ENCODE peak calls at places on chromosomes 5 and 9, in four cellular contexts. One of them, this sample, is unnamed.

GRCh38 chr5:136992796-136993489 is 506.2 kb downstream of the SPOCK1 start:
- DNase-seq in ovary: no peak
- DNase-seq in breast epithelium: no peak
- DNase-seq in Peyer's patch: no peak
- DNase-seq in this sample: no peak

GRCh38 chr9:9752722-9753121 is 860.1 kb downstream of the PTPRD start:
- DNase-seq in ovary: no peak
- DNase-seq in breast epithelium: no peak
- DNase-seq in Peyer's patch: no peak
- DNase-seq in this sample: no peak

GRCh38 chr9:1939926-1940368 is 75.2 kb upstream of the SMARCA2 start:
- DNase-seq in ovary: no peak
- DNase-seq in breast epithelium: no peak
- DNase-seq in Peyer's patch: no peak
- DNase-seq in this sample: no peak

GRCh38 chr9:97038909-97039781 is at the start of gene CTSV:
- DNase-seq in ovary: peak; percentile 38
- DNase-seq in breast epithelium: peak; percentile 87
- DNase-seq in Peyer's patch: peak; percentile 94
- DNase-seq in this sample: peak; percentile 85

GRCh38 chr9:95481000-95481399 is 35.8 kb downstream of the PTCH1 start:
- DNase-seq in ovary: no peak
- DNase-seq in breast epithelium: no peak
- DNase-seq in Peyer's patch: no peak
- DNase-seq in this sample: no peak

GRCh38 chr9:69945671-69946141 is 97.9 kb upstream of the MAMDC2 start:
- DNase-seq in ovary: peak; percentile 42
- DNase-seq in breast epithelium: no peak
- DNase-seq in Peyer's patch: no peak
- DNase-seq in this sample: peak; percentile 77

GRCh38 chr9:123685489-123686083 is 244.3 kb downstream of the DENND1A start:
- DNase-seq in ovary: no peak
- DNase-seq in breast epithelium: no peak
- DNase-seq in Peyer's patch: no peak
- DNase-seq in this sample: no peak

GRCh38 chr9:36878986-36879982 is 154.8 kb downstream of the PAX5 start:
- DNase-seq in ovary: no peak
- DNase-seq in breast epithelium: no peak
- DNase-seq in Peyer's patch: peak; percentile 21
- DNase-seq in this sample: no peak

GRCh38 chr5:79070002-79070567 is 518 bp downstream of the BHMT2 start:
- DNase-seq in ovary: peak; percentile 26
- DNase-seq in breast epithelium: no peak
- DNase-seq in Peyer's patch: no peak
- DNase-seq in this sample: no peak

GRCh38 chr5:91206734-91207133 is 176.4 kb downstream of the ARRDC3 start:
- DNase-seq in ovary: no peak
- DNase-seq in breast epithelium: no peak
- DNase-seq in Peyer's patch: no peak
- DNase-seq in this sample: no peak

GRCh38 chr9:133514475-133515239 is 10.1 kb downstream of the MYMK start:
- DNase-seq in ovary: peak; percentile 74
- DNase-seq in breast epithelium: no peak
- DNase-seq in Peyer's patch: no peak
- DNase-seq in this sample: no peak

GRCh38 chr5:44881266-44881665 is 72.5 kb downstream of the MRPS30 start:
- DNase-seq in ovary: no peak
- DNase-seq in breast epithelium: no peak
- DNase-seq in Peyer's patch: no peak
- DNase-seq in this sample: no peak

GRCh38 chr9:73038613-73039012 is 85.8 kb upstream of the ALDH1A1 start:
- DNase-seq in ovary: peak; percentile 85
- DNase-seq in breast epithelium: peak; percentile 72
- DNase-seq in Peyer's patch: peak; percentile 33
- DNase-seq in this sample: peak; percentile 10

GRCh38 chr5:84242286-84242685 is 142.4 kb downstream of the EDIL3 start:
- DNase-seq in ovary: no peak
- DNase-seq in breast epithelium: no peak
- DNase-seq in Peyer's patch: no peak
- DNase-seq in this sample: peak; percentile 65

GRCh38 chr9:4464911-4465513 is 25.3 kb upstream of the SLC1A1 start:
- DNase-seq in ovary: no peak
- DNase-seq in breast epithelium: no peak
- DNase-seq in Peyer's patch: no peak
- DNase-seq in this sample: no peak

GRCh38 chr9:93299418-93300174 is 115.7 kb downstream of the WNK2 start:
- DNase-seq in ovary: no peak
- DNase-seq in breast epithelium: no peak
- DNase-seq in Peyer's patch: peak; percentile 87
- DNase-seq in this sample: peak; percentile 40

GRCh38 chr5:55022454-55022853 is 1.6 kb upstream of the GZMK start:
- DNase-seq in ovary: no peak
- DNase-seq in breast epithelium: no peak
- DNase-seq in Peyer's patch: no peak
- DNase-seq in this sample: no peak

GRCh38 chr5:43560128-43560527 is 3.3 kb upstream of the PAIP1 start:
- DNase-seq in ovary: no peak
- DNase-seq in breast epithelium: no peak
- DNase-seq in Peyer's patch: no peak
- DNase-seq in this sample: no peak

GRCh38 chr9:128836509-128837145 is 7.0 kb upstream of the SPOUT1 start:
- DNase-seq in ovary: no peak
- DNase-seq in breast epithelium: no peak
- DNase-seq in Peyer's patch: no peak
- DNase-seq in this sample: no peak

GRCh38 chr5:78586251-78586650 is 62.3 kb downstream of the LHFPL2 start:
- DNase-seq in ovary: no peak
- DNase-seq in breast epithelium: peak; percentile 17
- DNase-seq in Peyer's patch: no peak
- DNase-seq in this sample: no peak

GRCh38 chr5:125286266-125286665 is 539.8 kb upstream of the ZNF608 start:
- DNase-seq in ovary: no peak
- DNase-seq in breast epithelium: no peak
- DNase-seq in Peyer's patch: no peak
- DNase-seq in this sample: no peak

GRCh38 chr5:136811086-136811485 is 445.7 kb upstream of the TRPC7 start:
- DNase-seq in ovary: no peak
- DNase-seq in breast epithelium: no peak
- DNase-seq in Peyer's patch: no peak
- DNase-seq in this sample: no peak

DNA sequence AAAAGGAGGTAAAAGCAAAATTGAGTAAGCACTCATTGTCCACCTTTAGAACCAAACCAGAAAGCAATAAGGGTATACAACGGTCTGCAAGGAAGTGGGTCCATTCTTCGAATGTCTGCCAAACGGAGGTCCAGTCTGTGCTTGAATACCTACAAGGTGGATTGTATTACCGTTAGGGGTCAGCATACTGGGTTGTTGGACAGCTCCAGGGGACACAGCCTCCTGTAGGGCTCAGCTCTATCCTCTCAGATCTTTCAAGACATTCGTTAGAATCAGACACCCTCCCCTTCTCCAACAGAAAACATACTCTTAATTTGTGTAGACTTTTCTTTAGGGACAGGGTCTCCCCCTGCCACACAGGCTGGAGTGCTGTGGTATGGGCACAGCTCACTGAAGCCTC is 5.5 kb downstream of the ASTN2 start:
- DNase-seq in ovary: no peak
- DNase-seq in breast epithelium: no peak
- DNase-seq in Peyer's patch: no peak
- DNase-seq in this sample: no peak
- H3K27me3 ChIP-seq in ovary: no peaks in the 10 kb centered on the region
- H3K27me3 ChIP-seq in breast epithelium: no peaks in the 10 kb centered on the region
- H3K27me3 ChIP-seq in Peyer's patch: peaks cover 21% of the 10 kb centered on the region
- H3K27me3 ChIP-seq in this sample: no peaks in the 10 kb centered on the region

GRCh38 chr5:2832394-2832793 is 80.9 kb upstream of the IRX2 start:
- DNase-seq in ovary: no peak
- DNase-seq in breast epithelium: no peak
- DNase-seq in Peyer's patch: no peak
- DNase-seq in this sample: no peak
- H3K27me3 ChIP-seq in ovary: no peaks in the 10 kb centered on the region
- H3K27me3 ChIP-seq in breast epithelium: no peaks in the 10 kb centered on the region
- H3K27me3 ChIP-seq in Peyer's patch: no peaks in the 10 kb centered on the region
- H3K27me3 ChIP-seq in this sample: no peaks in the 10 kb centered on the region

GRCh38 chr5:73230264-73231244 is 57.6 kb downstream of the TMEM174 start:
- DNase-seq in ovary: no peak
- DNase-seq in breast epithelium: no peak
- DNase-seq in Peyer's patch: no peak
- DNase-seq in this sample: no peak
- H3K27me3 ChIP-seq in ovary: no peaks in the 10 kb centered on the region
- H3K27me3 ChIP-seq in breast epithelium: peaks cover 2% of the 10 kb centered on the region
- H3K27me3 ChIP-seq in Peyer's patch: peaks cover 22% of the 10 kb centered on the region
- H3K27me3 ChIP-seq in this sample: no peaks in the 10 kb centered on the region

DNA sequence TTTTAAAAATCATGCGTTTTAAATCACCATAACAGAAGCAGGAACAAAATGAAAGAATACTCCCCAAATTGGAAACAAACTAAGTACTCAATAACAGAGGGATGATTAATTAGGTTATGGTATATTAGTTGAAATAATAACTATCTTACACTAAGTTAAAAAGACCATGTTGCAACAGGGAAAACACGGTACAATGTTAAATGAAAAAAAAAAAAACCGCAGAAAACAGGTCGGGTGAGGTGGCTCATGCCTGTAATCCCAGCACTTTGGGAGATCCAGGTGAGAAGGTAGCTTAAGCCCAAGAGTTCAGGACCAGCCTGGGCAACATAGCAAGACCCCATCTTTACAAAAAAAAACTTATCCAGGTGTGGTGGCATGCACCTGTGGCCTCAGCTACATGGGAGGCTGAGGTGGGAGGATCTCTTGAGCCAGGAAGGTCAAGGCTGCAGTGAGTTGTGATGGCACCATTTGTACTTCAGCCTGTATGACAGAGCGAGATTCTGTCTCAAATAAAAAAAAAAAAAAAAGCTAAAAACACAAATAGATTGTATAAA is 2.4 kb upstream of the PTPN3 start:
- DNase-seq in ovary: no peak
- DNase-seq in breast epithelium: no peak
- DNase-seq in Peyer's patch: no peak
- DNase-seq in this sample: no peak
- H3K27me3 ChIP-seq in ovary: no peaks in the 10 kb centered on the region
- H3K27me3 ChIP-seq in breast epithelium: no peaks in the 10 kb centered on the region
- H3K27me3 ChIP-seq in Peyer's patch: peaks cover 10% of the 10 kb centered on the region
- H3K27me3 ChIP-seq in this sample: no peaks in the 10 kb centered on the region

GRCh38 chr9:107489687-107490605 is at the start of gene KLF4:
- DNase-seq in ovary: peak; percentile 95
- DNase-seq in breast epithelium: peak; percentile 89
- DNase-seq in Peyer's patch: peak; percentile 96
- DNase-seq in this sample: peak; percentile 63
- H3K27me3 ChIP-seq in ovary: no peaks in the 10 kb centered on the region
- H3K27me3 ChIP-seq in breast epithelium: no peaks in the 10 kb centered on the region
- H3K27me3 ChIP-seq in Peyer's patch: no peaks in the 10 kb centered on the region
- H3K27me3 ChIP-seq in this sample: no peaks in the 10 kb centered on the region

DNA sequence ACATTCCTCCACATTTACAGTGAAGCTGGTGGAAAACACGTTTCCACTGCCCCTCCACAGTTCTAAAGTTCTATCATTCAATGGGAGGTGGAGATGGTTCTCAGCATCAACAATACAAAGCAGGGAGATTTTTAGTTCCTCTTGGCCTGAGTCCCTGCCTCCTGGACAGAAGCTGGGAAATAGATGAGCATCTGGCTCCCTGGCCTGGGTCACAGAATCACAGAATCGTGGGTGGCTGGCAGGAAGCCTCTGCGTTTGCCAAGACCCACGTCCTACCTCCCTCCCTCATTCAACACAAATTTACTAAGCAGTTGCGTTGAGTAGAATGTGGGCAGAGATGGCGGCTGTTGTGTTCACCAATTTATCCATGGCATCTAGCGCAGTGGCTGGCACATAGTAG is 5.2 kb upstream of the PPARGC1B start:
- DNase-seq in ovary: no peak
- DNase-seq in breast epithelium: peak; percentile 54
- DNase-seq in Peyer's patch: no peak
- DNase-seq in this sample: no peak
- H3K27me3 ChIP-seq in ovary: no peaks in the 10 kb centered on the region
- H3K27me3 ChIP-seq in breast epithelium: no peaks in the 10 kb centered on the region
- H3K27me3 ChIP-seq in Peyer's patch: no peaks in the 10 kb centered on the region
- H3K27me3 ChIP-seq in this sample: no peaks in the 10 kb centered on the region

DNA sequence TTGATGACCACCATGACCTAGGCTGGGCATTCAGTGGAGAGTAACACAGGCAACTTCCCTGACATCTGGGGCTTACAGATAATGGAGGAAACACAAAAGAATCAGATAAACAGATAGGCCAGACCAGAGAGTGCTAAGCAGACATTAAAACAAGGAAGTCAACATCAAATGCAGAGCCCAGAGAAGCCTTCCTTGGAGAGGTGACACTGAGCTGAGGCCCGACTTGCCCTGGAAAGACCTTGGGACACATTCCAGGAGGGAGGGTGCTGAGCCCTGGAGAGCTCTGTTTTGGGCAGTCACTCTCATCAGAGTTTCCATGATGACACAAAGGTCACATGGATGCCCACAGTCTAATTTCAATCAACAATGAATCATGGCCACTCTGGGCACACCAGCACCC is 31.9 kb upstream of the C5orf58 start:
- DNase-seq in ovary: no peak
- DNase-seq in breast epithelium: no peak
- DNase-seq in Peyer's patch: no peak
- DNase-seq in this sample: no peak
- H3K27me3 ChIP-seq in ovary: no peaks in the 10 kb centered on the region
- H3K27me3 ChIP-seq in breast epithelium: no peaks in the 10 kb centered on the region
- H3K27me3 ChIP-seq in Peyer's patch: no peaks in the 10 kb centered on the region
- H3K27me3 ChIP-seq in this sample: no peaks in the 10 kb centered on the region

GRCh38 chr5:135594416-135594960 is 15.7 kb upstream of the CXCL14 start:
- DNase-seq in ovary: no peak
- DNase-seq in breast epithelium: no peak
- DNase-seq in Peyer's patch: no peak
- DNase-seq in this sample: no peak
- H3K27me3 ChIP-seq in ovary: no peaks in the 10 kb centered on the region
- H3K27me3 ChIP-seq in breast epithelium: no peaks in the 10 kb centered on the region
- H3K27me3 ChIP-seq in Peyer's patch: no peaks in the 10 kb centered on the region
- H3K27me3 ChIP-seq in this sample: no peaks in the 10 kb centered on the region

GRCh38 chr9:126677188-126678084 is 63.7 kb downstream of the LMX1B start:
- DNase-seq in ovary: no peak
- DNase-seq in breast epithelium: no peak
- DNase-seq in Peyer's patch: no peak
- DNase-seq in this sample: no peak
- H3K27me3 ChIP-seq in ovary: peaks cover 7% of the 10 kb centered on the region
- H3K27me3 ChIP-seq in breast epithelium: no peaks in the 10 kb centered on the region
- H3K27me3 ChIP-seq in Peyer's patch: peaks cover 30% of the 10 kb centered on the region
- H3K27me3 ChIP-seq in this sample: peaks cover 4% of the 10 kb centered on the region

DNA sequence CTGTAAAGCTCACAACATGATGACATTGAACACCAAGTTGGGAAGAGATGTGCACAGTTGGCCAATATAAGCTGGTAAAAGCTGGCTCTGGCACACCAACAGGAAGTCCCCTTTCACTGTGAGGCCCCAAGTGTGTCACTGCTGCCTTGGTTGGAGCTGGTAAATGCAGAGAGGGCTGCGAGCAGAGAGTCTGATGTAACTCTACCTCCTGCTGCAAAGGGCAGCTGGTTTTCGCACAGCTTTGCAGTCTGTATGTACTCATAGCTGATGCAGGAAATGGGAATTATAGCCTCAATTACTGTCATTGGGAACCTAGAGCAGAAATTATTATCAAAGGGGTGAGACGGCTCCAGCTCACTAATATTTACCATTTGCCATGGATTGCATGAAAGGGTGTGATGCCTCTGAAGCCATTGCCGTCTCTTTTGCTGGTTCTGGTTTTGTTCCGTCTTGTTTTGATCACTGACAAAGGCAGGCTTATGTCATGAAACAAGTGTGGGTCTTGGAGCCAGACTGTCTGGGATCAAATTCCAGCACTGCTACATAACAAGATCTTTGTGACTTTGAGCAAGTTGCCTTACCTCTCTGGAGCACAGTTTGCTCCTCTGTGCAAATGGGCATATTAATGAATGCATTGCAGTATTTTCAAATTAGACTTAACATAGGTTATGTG is 124.3 kb upstream of the SLC25A48 start:
- DNase-seq in ovary: no peak
- DNase-seq in breast epithelium: no peak
- DNase-seq in Peyer's patch: no peak
- DNase-seq in this sample: no peak
- H3K27me3 ChIP-seq in ovary: no peaks in the 10 kb centered on the region
- H3K27me3 ChIP-seq in breast epithelium: no peaks in the 10 kb centered on the region
- H3K27me3 ChIP-seq in Peyer's patch: no peaks in the 10 kb centered on the region
- H3K27me3 ChIP-seq in this sample: no peaks in the 10 kb centered on the region